ENCODE peak calls at places on chromosome 6, in five cellular contexts. G, D, W, M and E are unnamed samples. For H3K36me3 and H3K9me3, the result is how much of the 10 kb centered on the place peaks cover.

GRCh38 chr6:47700051-47700450 is 1.7 kb downstream of the ADGRF4 start:
- DNase-seq in M (no peak), W (peak), G (peak), D (peak), E (peak)

GRCh38 chr6:90107721-90108364 is 188.8 kb downstream of the BACH2 start:
- DNase-seq in M (no peak), W (no peak), G (no peak), D (no peak), E (no peak)

GRCh38 chr6:21479140-21479539 is 114.4 kb upstream of the SOX4 start:
- DNase-seq in D (no peak), G (peak), W (peak), M (no peak), E (peak)

GRCh38 chr6:13383280-13384163 is 55.2 kb upstream of the TBC1D7 start:
- DNase-seq in M (no peak), D (peak), W (peak), G (peak), E (no peak)

GRCh38 chr6:99246602-99247001 is 102.9 kb downstream of the FAXC start:
- DNase-seq in G (no peak), W (no peak), M (no peak), D (no peak), E (no peak)

GRCh38 chr6:158205220-158205944 is 37.2 kb downstream of the GTF2H5 start:
- DNase-seq in W (no peak), M (no peak), D (no peak), G (peak), E (no peak)

GRCh38 chr6:84575264-84575663 is 189.1 kb downstream of the TBX18 start:
- DNase-seq in M (no peak), G (peak), W (peak), D (peak), E (no peak)

GRCh38 chr6:165649152-165649551 is 13.9 kb downstream of the PDE10A start:
- DNase-seq in M (no peak), W (no peak), D (no peak), G (no peak), E (no peak)

GRCh38 chr6:136016228-136017225 is 165.0 kb downstream of the PDE7B start:
- DNase-seq in M (peak), D (no peak), G (peak), W (no peak), E (no peak)

GRCh38 chr6:7134999-7135735 is 27.4 kb downstream of the RREB1 start:
- DNase-seq in G (no peak), W (no peak), D (no peak), M (no peak), E (no peak)

GRCh38 chr6:11387702-11388101 is 149.8 kb upstream of the TMEM170B start:
- DNase-seq in M (no peak), G (no peak), W (no peak), D (no peak), E (no peak)

GRCh38 chr6:2157441-2158127 is 87.8 kb downstream of the GMDS start:
- DNase-seq in G (peak), D (peak), M (no peak), W (peak), E (peak)

GRCh38 chr6:122322824-122323223 is 76.6 kb upstream of the HSF2 start:
- DNase-seq in W (peak), D (peak), G (peak), M (no peak), E (no peak)

GRCh38 chr6:158037771-158038170 is 56.1 kb downstream of the SYNJ2 start:
- DNase-seq in W (no peak), G (no peak), D (no peak), M (peak), E (no peak)

GRCh38 chr6:3710403-3710802 is 41.1 kb downstream of the PXDC1 start:
- DNase-seq in W (no peak), M (no peak), G (no peak), D (no peak), E (no peak)

GRCh38 chr6:121686611-121687023 is 251.2 kb downstream of the GJA1 start:
- DNase-seq in D (no peak), M (no peak), G (peak), W (no peak), E (no peak)

GRCh38 chr6:28775405-28776129 is 148.2 kb downstream of the TRIM27 start:
- DNase-seq in G (no peak), D (no peak), W (no peak), M (no peak), E (no peak)
- H3K4me3 ChIP-seq in G (no peak), D (no peak), W (peak), M (no peak), E (no peak)

GRCh38 chr6:150914372-150914771 is 48.9 kb downstream of the MTHFD1L start:
- DNase-seq in G (no peak), W (no peak), M (no peak), D (no peak), E (no peak)

GRCh38 chr6:150915156-150915555 is 49.7 kb downstream of the MTHFD1L start:
- DNase-seq in G (peak), M (no peak), W (no peak), D (no peak), E (peak)

GRCh38 chr6:150907385-150907784 is 41.9 kb downstream of the MTHFD1L start:
- DNase-seq in M (no peak), W (peak), G (no peak), D (no peak), E (no peak)

GRCh38 chr6:150905769-150906168 is 40.3 kb downstream of the MTHFD1L start:
- DNase-seq in D (no peak), M (no peak), G (no peak), W (no peak), E (no peak)

GRCh38 chr6:150910561-150910960 is 45.1 kb downstream of the MTHFD1L start:
- DNase-seq in G (no peak), M (no peak), D (no peak), W (no peak), E (no peak)
- H3K36me3 ChIP-seq in G (half or more), M (under half), D (under half), W (under half), E (half or more)

DNA sequence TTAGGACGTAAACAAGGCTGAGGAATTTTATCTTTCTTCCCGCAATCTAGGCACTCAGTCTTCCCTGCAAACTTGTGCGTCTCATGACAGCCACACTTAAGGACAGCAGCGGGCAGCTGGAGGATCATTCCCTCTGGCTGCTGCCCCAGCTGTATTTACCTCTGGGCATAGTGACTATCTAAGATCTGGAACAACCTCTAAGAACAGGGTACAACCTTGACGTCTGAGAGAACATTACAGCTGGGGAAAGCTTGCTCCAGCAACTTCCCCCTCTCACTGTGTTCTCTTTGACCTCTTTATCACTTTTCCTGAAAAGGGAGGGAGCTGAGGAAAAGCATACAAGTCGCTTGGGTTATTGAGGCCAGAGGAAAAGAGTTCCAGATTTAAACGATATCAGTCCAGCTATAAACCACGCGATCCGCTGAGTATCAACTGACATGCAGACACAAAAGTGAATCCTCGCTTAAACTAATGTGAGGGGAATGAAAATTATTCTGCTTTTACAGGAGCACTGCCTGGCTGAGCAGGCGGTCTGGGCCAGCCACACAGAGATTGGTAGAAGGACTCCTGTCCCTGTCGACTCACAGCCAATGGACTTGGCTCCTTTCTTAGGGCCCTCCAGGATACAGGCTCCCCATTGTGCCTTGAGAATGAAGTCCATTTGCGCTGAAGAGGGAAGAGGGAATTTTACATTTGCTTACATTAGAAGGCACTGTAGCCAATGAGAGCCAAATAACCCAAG is 153.3 kb downstream of the QRSL1 start:
- DNase-seq in M (no peak), G (no peak), W (no peak), D (peak), E (no peak)
- H3K9me3 ChIP-seq in M (under half), G (under half), W (under half), D (under half), E (under half)

GRCh38 chr6:154197176-154197850 is 158.3 kb downstream of the OPRM1 start:
- DNase-seq in M (no peak), G (peak), W (peak), D (peak), E (peak)

GRCh38 chr6:154206984-154207383 is 149.6 kb downstream of the IPCEF1 start:
- DNase-seq in D (no peak), G (no peak), M (no peak), W (no peak), E (no peak)

GRCh38 chr6:154196333-154196732 is 157.3 kb downstream of the OPRM1 start:
- DNase-seq in G (no peak), M (no peak), W (no peak), D (no peak), E (no peak)

GRCh38 chr6:154202334-154202733 is 154.3 kb downstream of the IPCEF1 start:
- DNase-seq in D (no peak), W (no peak), M (no peak), G (no peak), E (no peak)

GRCh38 chr6:154201708-154202107 is 154.9 kb downstream of the IPCEF1 start:
- DNase-seq in M (no peak), W (no peak), D (no peak), G (no peak), E (no peak)
- H3K4me3 ChIP-seq in M (no peak), W (no peak), D (no peak), G (no peak), E (no peak)

GRCh38 chr6:142881290-142881689 is 63.7 kb downstream of the HIVEP2 start:
- DNase-seq in M (no peak), D (no peak), W (no peak), G (peak), E (no peak)
- H3K36me3 ChIP-seq in M (under half), D (under half), W (under half), G (under half), E (under half)

DNA sequence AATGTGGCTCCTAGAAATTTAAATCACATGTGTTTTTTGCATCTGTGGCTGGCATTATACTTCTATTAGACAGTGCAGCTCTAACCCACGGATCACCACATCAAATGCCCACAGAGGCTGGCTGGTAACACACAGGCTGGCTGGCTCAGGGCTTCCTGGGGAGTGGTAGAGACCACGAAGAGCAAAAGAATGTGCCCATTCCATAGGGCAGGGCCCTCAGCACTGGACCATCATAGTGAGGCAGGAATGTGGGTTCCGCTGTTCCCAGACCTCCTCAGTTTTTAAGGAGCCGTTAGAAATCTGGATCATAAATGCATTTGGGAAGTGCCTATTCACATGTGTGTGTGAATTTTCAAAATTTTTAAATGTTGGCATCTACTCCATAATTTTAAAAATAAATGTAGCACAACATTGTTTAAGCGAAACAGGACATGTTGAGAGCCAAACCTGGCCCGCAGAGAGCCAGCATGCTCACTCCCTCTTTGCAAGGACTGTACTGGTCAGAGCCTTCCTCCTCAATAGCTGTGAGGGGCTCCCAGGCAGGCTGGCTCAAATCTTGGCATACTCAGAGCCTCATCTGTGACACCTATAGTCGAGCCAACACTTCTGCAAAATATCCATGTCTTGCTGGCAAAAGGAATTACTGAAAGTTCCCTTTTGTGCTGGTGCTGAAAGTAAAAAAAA is 190.5 kb downstream of the FNDC1 start:
- DNase-seq in M (no peak), W (no peak), G (no peak), D (no peak), E (peak)
- H3K9me3 ChIP-seq in M (under half), W (under half), G (under half), D (under half), E (under half)

GRCh38 chr6:149963212-149963461 is 606 bp upstream of the ULBP1 start:
- DNase-seq in D (peak), M (no peak), G (peak), W (peak), E (no peak)

GRCh38 chr6:149964243-149965190 is 774 bp downstream of the ULBP1 start:
- DNase-seq in M (no peak), W (peak), G (peak), D (peak), E (no peak)

GRCh38 chr6:149963462-149964242 is at the start of gene ULBP1:
- DNase-seq in G (peak), W (peak), D (peak), M (peak), E (peak)

GRCh38 chr6:149967591-149967990 is 3.8 kb downstream of the ULBP1 start:
- DNase-seq in G (no peak), D (no peak), W (no peak), M (no peak), E (no peak)

GRCh38 chr6:149965191-149966020 is 1.7 kb downstream of the ULBP1 start:
- DNase-seq in D (peak), W (no peak), M (no peak), G (no peak), E (no peak)
- H3K4me3 ChIP-seq in D (peak), W (peak), M (peak), G (peak), E (no peak)

DNA sequence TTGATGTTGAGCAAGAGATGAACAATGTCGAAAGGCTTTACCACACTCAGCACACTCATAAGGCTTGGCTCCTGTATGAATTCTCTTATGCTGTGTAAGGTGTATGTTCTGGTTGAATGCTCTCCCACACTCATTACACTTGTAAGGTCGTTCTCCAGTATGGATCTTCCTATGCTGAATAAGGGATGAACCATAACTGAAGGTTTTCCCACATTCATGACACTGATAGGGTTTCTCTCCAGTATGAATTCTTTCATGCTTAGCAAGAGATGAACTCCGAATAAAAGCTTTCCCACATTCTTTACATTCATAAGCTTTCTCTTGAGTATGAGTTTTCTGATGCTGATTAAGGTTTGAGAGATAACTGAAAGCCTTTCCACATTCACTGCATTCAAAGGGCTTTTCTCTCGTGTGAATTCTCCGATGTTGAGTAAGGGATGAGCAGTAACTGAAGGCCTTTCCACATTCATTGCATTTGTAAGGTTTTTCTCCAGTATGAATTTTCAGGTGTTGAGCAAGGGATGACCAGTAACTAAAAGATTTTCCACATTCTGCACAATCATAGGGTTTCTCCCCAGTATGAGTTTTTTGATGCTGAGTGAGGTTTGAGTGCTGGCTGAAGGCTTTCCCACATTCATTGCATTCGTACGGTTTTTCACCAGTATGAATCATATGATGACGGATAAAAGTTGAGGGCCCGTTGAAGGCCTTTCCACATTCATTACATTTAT is 21.1 kb downstream of the ZNF184 start:
- DNase-seq in D (no peak), W (no peak), M (no peak), G (no peak), E (no peak)
- H3K36me3 ChIP-seq in D (under half), W (under half), M (half or more), G (half or more), E (half or more)

GRCh38 chr6:168678177-168678576 is 237.2 kb downstream of the SMOC2 start:
- DNase-seq in M (no peak), W (no peak), G (no peak), D (no peak), E (no peak)
- H3K9me3 ChIP-seq in M (under half), W (under half), G (under half), D (under half), E (under half)

GRCh38 chr6:35686873-35687557 is 1.7 kb downstream of the FKBP5 start:
- DNase-seq in M (no peak), G (no peak), D (peak), W (no peak), E (no peak)
- H3K4me3 ChIP-seq in M (peak), G (peak), D (no peak), W (peak), E (peak)